ENCODE peak calls at places on chromosomes 4 and X, in six cellular contexts. T, Y, E, Q, N and G are unnamed samples.

GRCh38 chr4:156672492-156672891 is 299.1 kb downstream of the PDGFC start:
- DNase-seq in T (no peak), Y (no peak), E (no peak), Q (no peak), N (peak; percentile 3), G (no peak)

GRCh38 chr4:83725076-83726074 is 189.5 kb downstream of the GPAT3 start:
- DNase-seq in T (no peak), Y (no peak), E (no peak), Q (no peak), N (no peak), G (no peak)

GRCh38 chrX:1455948-1456280 is 3.2 kb upstream of the ASMTL start:
- DNase-seq in T (no peak), Y (no peak), E (peak; percentile 26), Q (no peak), N (no peak), G (peak; percentile 12)

GRCh38 chr4:185738038-185738552 is 73.9 kb downstream of the SORBS2 start:
- DNase-seq in T (no peak), Y (peak; percentile 23), E (no peak), Q (peak; percentile 12), N (peak; percentile 28), G (no peak)

GRCh38 chrX:41558531-41558930 is 111.4 kb downstream of the NYX start:
- DNase-seq in T (no peak), Y (peak; percentile 52), E (no peak), Q (peak; percentile 47), N (peak; percentile 36), G (no peak)

GRCh38 chrX:9940397-9940796 is 26.8 kb upstream of the CLDN34 start:
- DNase-seq in T (no peak), Y (peak; percentile 55), E (no peak), Q (peak; percentile 82), N (peak; percentile 81), G (no peak)

GRCh38 chrX:17154001-17154400 is 207.5 kb downstream of the REPS2 start:
- DNase-seq in T (no peak), Y (no peak), E (no peak), Q (no peak), N (no peak), G (no peak)

GRCh38 chr4:139665690-139666529 is at the start of gene MGST2:
- DNase-seq in T (peak; percentile 64), Y (peak; percentile 89), E (peak; percentile 66), Q (peak; percentile 79), N (peak; percentile 93), G (peak; percentile 68)

GRCh38 chr4:41569957-41570356 is 32.0 kb downstream of the LIMCH1 start:
- DNase-seq in T (no peak), Y (no peak), E (no peak), Q (no peak), N (peak; percentile 12), G (no peak)

GRCh38 chrX:56802921-56803848 is 74.1 kb downstream of the NBDY start:
- DNase-seq in T (peak; percentile 48), Y (peak; percentile 91), E (peak; percentile 56), Q (peak; percentile 76), N (peak; percentile 55), G (peak; percentile 71)

GRCh38 chr4:38242822-38243384 is 282.7 kb downstream of the PTTG2 start:
- DNase-seq in T (no peak), Y (no peak), E (peak; percentile 35), Q (no peak), N (no peak), G (no peak)

GRCh38 chr4:27129871-27130277 is 269.2 kb downstream of the STIM2 start:
- DNase-seq in T (no peak), Y (no peak), E (no peak), Q (no peak), N (peak; percentile 28), G (no peak)

GRCh38 chr4:64272432-64272831 is 136.8 kb downstream of the TECRL start:
- DNase-seq in T (no peak), Y (no peak), E (no peak), Q (no peak), N (no peak), G (peak; percentile 30)

GRCh38 chr4:169009281-169010124 is 552 bp downstream of the CBR4 start:
- DNase-seq in T (peak; percentile 58), Y (peak; percentile 57), E (peak; percentile 72), Q (peak; percentile 53), N (peak; percentile 74), G (peak; percentile 53)

GRCh38 chrX:41561045-41561444 is 113.9 kb downstream of the NYX start:
- DNase-seq in T (no peak), Y (peak; percentile 17), E (no peak), Q (peak; percentile 95), N (peak; percentile 91), G (no peak)

GRCh38 chr4:14241574-14241973 is 614.0 kb upstream of the BOD1L1 start:
- DNase-seq in T (no peak), Y (no peak), E (no peak), Q (no peak), N (no peak), G (no peak)

GRCh38 chr4:27194599-27194998 is 334.0 kb downstream of the STIM2 start:
- DNase-seq in T (no peak), Y (no peak), E (no peak), Q (no peak), N (no peak), G (no peak)

GRCh38 chr4:48342559-48342878 is 1.2 kb downstream of the SLAIN2 start:
- DNase-seq in T (no peak), Y (no peak), E (no peak), Q (no peak), N (peak; percentile 25), G (no peak)

GRCh38 chrX:95703696-95704095 is 980.9 kb upstream of the DIAPH2 start:
- DNase-seq in T (no peak), Y (no peak), E (no peak), Q (no peak), N (peak; percentile 0), G (no peak)

GRCh38 chr4:39812500-39812899 is 114.6 kb downstream of the UBE2K start:
- DNase-seq in T (no peak), Y (no peak), E (no peak), Q (no peak), N (no peak), G (no peak)

GRCh38 chr4:54403700-54404453 is 174.8 kb downstream of the PDGFRA start:
- DNase-seq in T (no peak), Y (no peak), E (no peak), Q (no peak), N (no peak), G (no peak)

GRCh38 chrX:151789179-151789800 is 54.7 kb downstream of the CNGA2 start:
- DNase-seq in T (no peak), Y (no peak), E (no peak), Q (peak; percentile 45), N (no peak), G (no peak)

GRCh38 chr4:27759621-27760020 is 899.0 kb downstream of the STIM2 start:
- DNase-seq in T (no peak), Y (no peak), E (no peak), Q (no peak), N (no peak), G (no peak)

GRCh38 chr4:37667197-37668100 is 18.7 kb downstream of the RELL1 start:
- DNase-seq in T (no peak), Y (no peak), E (no peak), Q (no peak), N (no peak), G (no peak)

GRCh38 chrX:151974336-151975227 is at the start of gene GABRE:
- DNase-seq in T (peak; percentile 24), Y (peak; percentile 46), E (peak; percentile 53), Q (no peak), N (peak; percentile 22), G (peak; percentile 44)

DNA sequence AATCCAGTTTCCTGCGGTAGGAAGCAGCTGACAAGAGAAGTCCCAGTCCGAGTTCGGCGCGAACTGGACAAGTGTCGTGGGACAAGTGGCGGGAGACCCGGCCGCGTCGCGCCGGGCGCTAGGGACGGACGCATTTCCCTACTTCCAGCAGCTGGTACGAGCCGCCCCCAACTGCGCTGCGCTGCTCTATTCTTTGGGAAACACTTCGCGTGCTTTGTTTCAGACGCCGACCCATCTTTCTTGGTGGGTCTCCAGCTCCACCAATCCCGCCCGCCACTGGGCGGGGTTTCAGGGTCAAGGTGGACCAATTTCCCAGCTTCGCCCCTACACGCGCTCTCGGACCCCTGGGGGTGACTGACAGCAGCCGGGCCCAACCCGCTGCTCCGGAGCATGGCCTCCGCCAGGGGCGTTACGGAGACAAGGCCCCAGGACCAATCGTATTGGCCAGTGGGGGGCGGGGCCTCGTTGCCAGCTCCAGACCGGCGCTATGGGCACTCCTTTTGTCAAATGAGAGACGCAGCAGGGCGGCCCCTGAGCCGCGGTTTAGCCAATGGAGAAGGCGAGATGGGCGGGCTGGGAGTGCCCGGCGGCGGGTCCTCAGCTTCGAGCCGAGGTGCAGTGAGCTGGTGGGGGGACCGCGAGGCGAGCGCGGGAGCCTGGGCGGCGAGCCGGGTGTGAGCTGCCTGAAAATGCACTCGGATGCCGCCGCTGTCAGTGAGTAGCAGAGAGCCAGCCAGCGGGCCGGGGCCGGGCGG is at the start of gene DCUN1D4:
- DNase-seq in T (peak; percentile 99), Y (peak; percentile 99), E (peak; percentile 98), Q (peak; percentile 99), N (peak; percentile 100), G (peak; percentile 100)
- H4K91ac ChIP-seq in T (no peak within 1 kb of the TSS), Y (peak within 1 kb of the TSS; percentile 64), E (no peak within 1 kb of the TSS), Q (peak within 1 kb of the TSS; percentile 74), N (no peak within 1 kb of the TSS), G (no peak within 1 kb of the TSS)

DNA sequence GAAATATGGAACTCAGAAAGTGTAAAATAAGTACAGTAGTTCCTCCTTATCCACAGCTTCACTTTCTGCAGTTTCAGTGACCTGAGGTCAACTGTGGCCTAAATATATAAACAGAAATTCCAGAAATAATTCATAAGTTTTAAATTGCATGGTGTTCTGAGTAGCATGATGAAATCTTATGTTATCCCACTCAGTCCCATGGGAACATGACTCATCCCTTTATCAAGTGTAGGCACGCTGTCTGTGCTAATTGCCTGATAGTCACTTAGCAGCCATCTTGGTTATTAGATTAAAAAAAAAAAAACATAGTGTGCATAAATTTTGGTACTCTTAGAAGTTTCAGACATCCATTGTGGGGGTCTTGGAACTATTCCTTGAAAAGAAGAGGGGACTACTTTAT is 983.4 kb upstream of the ADGRL3 start:
- DNase-seq in T (no peak), Y (peak; percentile 73), E (no peak), Q (peak; percentile 5), N (peak; percentile 82), G (no peak)
- H4K91ac ChIP-seq in T (no peak overlapping the region), Y (no peak overlapping the region), E (no peak overlapping the region), Q (no peak overlapping the region), N (no peak overlapping the region), G (no peak overlapping the region)

DNA sequence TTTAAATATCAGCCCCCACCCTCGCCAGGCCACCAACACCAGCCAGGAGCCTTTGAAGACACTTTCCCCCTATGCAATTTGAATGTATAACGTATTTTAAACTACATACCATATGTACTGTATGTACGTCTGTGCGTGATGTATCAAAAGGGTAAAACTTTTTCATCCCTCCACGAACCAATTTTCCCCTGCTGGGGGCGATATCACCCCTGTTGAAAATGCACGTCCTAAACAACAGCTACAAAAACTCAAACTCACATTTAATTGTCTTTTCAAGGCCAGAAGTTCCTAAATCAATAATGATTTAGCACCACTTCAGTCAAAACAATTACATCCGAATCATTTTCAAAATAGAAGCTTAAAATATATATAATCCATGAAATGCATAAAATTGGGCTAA is 1.4 kb downstream of the VEGFD start:
- DNase-seq in T (no peak), Y (no peak), E (no peak), Q (no peak), N (no peak), G (no peak)
- H4K91ac ChIP-seq in T (no peak overlapping the region), Y (no peak overlapping the region), E (no peak overlapping the region), Q (no peak overlapping the region), N (no peak overlapping the region), G (no peak overlapping the region)

DNA sequence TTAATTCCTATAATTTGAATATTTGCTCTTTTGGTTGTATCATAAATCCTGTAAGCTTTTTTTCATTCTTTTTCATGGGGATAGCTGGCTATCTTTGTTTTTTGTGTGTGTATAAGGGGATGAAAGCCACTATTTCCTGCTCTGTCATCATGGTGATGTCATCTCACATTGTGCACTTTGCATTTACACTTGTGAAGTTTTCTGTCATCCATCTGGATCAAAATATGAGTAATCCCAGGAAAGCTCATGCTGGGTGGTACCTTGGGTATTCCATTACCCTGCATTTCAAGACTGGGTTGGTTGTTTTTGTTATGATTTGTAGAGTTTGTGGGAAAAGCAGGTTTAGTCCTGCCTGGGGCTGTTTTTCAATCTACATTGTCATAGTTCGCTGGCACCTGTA is 367.3 kb downstream of the CHIC1 start:
- DNase-seq in T (no peak), Y (no peak), E (no peak), Q (peak; percentile 70), N (no peak), G (no peak)
- H4K91ac ChIP-seq in T (no peak overlapping the region), Y (no peak overlapping the region), E (no peak overlapping the region), Q (no peak overlapping the region), N (no peak overlapping the region), G (no peak overlapping the region)